ENCODE peak calls at places on chromosomes 3 and 15, in six cellular contexts. I is heart left ventricle, W is stomach, Y is erythroblast, C is HCT116, R is body of pancreas. B is an unnamed sample.
A peak's percentile ranks its signal among the peaks of the same experiment; 100 is the strongest.

GRCh38 chr15:92166751-92167412 is 226.8 kb upstream of the ST8SIA2 start:
- DNase-seq in I (peak; percentile 72), W (no peak), Y (no peak), C (no peak), R (no peak), B (peak; percentile 31)

GRCh38 chr3:24365168-24365567 is 129.5 kb downstream of the THRB start:
- DNase-seq in I (peak; percentile 49), W (peak; percentile 72), Y (no peak), C (peak; percentile 31), R (peak; percentile 89), B (peak; percentile 68)

GRCh38 chr15:60973637-60974415 is 255.3 kb downstream of the RORA start:
- DNase-seq in I (no peak), W (no peak), Y (no peak), C (no peak), R (no peak), B (no peak)

GRCh38 chr15:101159096-101159935 is 92.5 kb downstream of the CHSY1 start:
- DNase-seq in I (no peak), W (no peak), Y (no peak), C (no peak), R (no peak), B (no peak)

GRCh38 chr3:138364356-138365252 is 16.2 kb downstream of the MRAS start:
- DNase-seq in I (peak; percentile 73), W (no peak), Y (no peak), C (no peak), R (no peak), B (peak; percentile 59)

GRCh38 chr3:54322354-54322753 is 200.0 kb downstream of the CACNA2D3 start:
- DNase-seq in I (no peak), W (peak; percentile 81), Y (no peak), C (no peak), R (peak; percentile 85), B (no peak)

GRCh38 chr15:94004697-94005096 is 226.7 kb upstream of the MCTP2 start:
- DNase-seq in I (peak; percentile 72), W (no peak), Y (no peak), C (no peak), R (no peak), B (no peak)

GRCh38 chr15:82315519-82316246 is 33.6 kb downstream of the GOLGA6L10 start:
- DNase-seq in I (peak; percentile 74), W (no peak), Y (no peak), C (no peak), R (no peak), B (no peak)

GRCh38 chr3:184305577-184305976 is 6.5 kb downstream of the PSMD2 start:
- DNase-seq in I (no peak), W (no peak), Y (peak; percentile 63), C (no peak), R (no peak), B (no peak)

GRCh38 chr3:143352850-143353550 is 233.4 kb downstream of the CHST2 start:
- DNase-seq in I (no peak), W (no peak), Y (no peak), C (no peak), R (no peak), B (no peak)

GRCh38 chr3:184168363-184169120 is 6.1 kb upstream of the AP2M1 start:
- DNase-seq in I (peak; percentile 32), W (no peak), Y (no peak), C (no peak), R (no peak), B (no peak)

GRCh38 chr3:32552013-32552412 is 18.6 kb downstream of the DYNC1LI1 start:
- DNase-seq in I (no peak), W (no peak), Y (no peak), C (no peak), R (no peak), B (no peak)

GRCh38 chr3:49785565-49786356 is 581 bp downstream of the IP6K1 start:
- DNase-seq in I (no peak), W (peak; percentile 39), Y (peak; percentile 74), C (no peak), R (peak; percentile 49), B (peak; percentile 53)

GRCh38 chr3:13653631-13654279 is 104.8 kb downstream of the FBLN2 start:
- DNase-seq in I (peak; percentile 22), W (no peak), Y (no peak), C (no peak), R (no peak), B (no peak)

GRCh38 chr15:82081904-82082810 is 36.3 kb upstream of the MEX3B start:
- DNase-seq in I (no peak), W (no peak), Y (peak; percentile 16), C (no peak), R (no peak), B (no peak)

GRCh38 chr3:99656606-99657005 is 18.2 kb downstream of the COL8A1 start:
- DNase-seq in I (no peak), W (no peak), Y (no peak), C (no peak), R (no peak), B (no peak)

GRCh38 chr3:174756200-174756829 is 102.8 kb upstream of the NAALADL2 start:
- DNase-seq in I (no peak), W (no peak), Y (no peak), C (no peak), R (no peak), B (no peak)

GRCh38 chr3:110808630-110809029 is 263.0 kb upstream of the NECTIN3 start:
- DNase-seq in I (no peak), W (no peak), Y (no peak), C (no peak), R (no peak), B (no peak)

GRCh38 chr3:33869977-33870376 is 71.5 kb downstream of the PDCD6IP start:
- DNase-seq in I (peak; percentile 47), W (no peak), Y (no peak), C (no peak), R (no peak), B (no peak)

DNA sequence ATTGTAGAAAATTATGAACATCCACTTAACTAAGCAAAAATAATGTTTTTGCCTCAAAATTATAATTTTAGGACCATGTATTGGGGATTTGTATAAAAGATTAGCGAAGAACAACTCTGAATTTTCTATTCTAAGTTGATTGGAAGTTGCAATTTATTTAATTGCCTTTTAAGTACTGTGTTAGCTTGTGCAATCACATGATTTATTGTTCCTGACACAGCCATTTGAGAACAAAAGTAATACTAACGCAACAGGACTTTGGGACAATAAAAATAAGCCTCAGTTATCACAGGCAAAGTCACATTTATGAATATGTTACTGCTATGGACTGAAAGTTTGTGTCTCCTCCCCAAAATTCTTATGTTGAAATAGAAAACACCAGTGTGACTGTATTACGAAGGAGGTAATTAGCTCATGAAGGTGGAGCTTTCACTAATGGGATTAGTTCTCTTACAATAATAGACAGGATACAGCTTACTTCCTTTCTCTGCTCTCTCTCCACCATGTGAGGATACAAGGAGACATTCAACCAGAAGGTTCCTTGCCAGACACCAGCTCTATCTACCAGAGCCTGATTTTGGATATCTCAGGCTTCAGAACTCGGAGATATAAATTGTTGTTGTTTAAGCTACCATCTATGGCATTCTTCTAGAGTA is 745.9 kb downstream of the ZBBX start:
- DNase-seq in I (no peak), W (no peak), Y (no peak), C (no peak), R (no peak), B (no peak)
- TF ChIP-seq POLR2A in I (no peak), W (no peak), Y (no peak), C (no peak), R (no peak), B (no peak)

GRCh38 chr3:72768976-72769375 is 79.3 kb downstream of the SHQ1 start:
- DNase-seq in I (no peak), W (no peak), Y (no peak), C (no peak), R (no peak), B (no peak)

GRCh38 chr3:72769758-72770540 is 78.3 kb downstream of the SHQ1 start:
- DNase-seq in I (no peak), W (no peak), Y (no peak), C (no peak), R (no peak), B (no peak)

GRCh38 chr3:72766866-72767265 is 81.4 kb downstream of the SHQ1 start:
- DNase-seq in I (no peak), W (no peak), Y (no peak), C (no peak), R (no peak), B (no peak)

GRCh38 chr3:72763751-72764440 is 84.3 kb downstream of the SHQ1 start:
- DNase-seq in I (peak; percentile 36), W (no peak), Y (no peak), C (no peak), R (no peak), B (no peak)

GRCh38 chr3:72767927-72768880 is 80.0 kb downstream of the SHQ1 start:
- DNase-seq in I (no peak), W (no peak), Y (no peak), C (no peak), R (no peak), B (no peak)
- TF ChIP-seq POLR2A in I (no peak), W (no peak), Y (no peak), C (no peak), R (no peak), B (no peak)

DNA sequence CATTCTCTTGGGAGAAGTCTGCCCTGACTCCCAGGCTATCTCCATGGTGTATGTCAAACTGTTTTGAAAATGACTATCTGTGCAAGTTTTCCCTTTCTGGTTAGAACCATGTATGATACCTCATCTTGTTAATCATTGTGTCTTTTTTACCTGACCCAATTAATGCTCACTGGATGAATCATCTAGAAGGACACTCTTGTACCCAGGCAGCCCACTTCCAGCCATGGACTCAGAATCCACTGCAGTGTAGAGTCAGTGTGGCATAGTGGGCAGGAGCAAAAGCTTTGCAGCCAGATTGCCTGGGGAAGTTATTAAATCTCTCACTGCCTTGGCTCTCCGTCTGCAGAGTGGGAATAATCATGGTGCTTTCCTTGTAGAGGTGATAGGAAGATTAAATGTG is 1.2 kb downstream of the FAM3D start:
- DNase-seq in I (no peak), W (no peak), Y (no peak), C (no peak), R (no peak), B (no peak)
- TF ChIP-seq POLR2A in I (no peak), W (no peak), Y (no peak), C (no peak), R (no peak), B (no peak)

GRCh38 chr3:51968883-51969674 is 1.8 kb upstream of the PCBP4 start:
- DNase-seq in I (no peak), W (no peak), Y (no peak), C (no peak), R (no peak), B (no peak)
- TF ChIP-seq POLR2A in I (no peak), W (no peak), Y (no peak), C (no peak), R (no peak), B (no peak)

B was measured in adrenal gland.